ENCODE peak calls at places on chromosomes 11 and 22, in six cellular contexts. Y is Daoy; B is AG04449; Z is choroid plexus epithelial cell; K is stimulated activated CD4-positive, alpha-beta T cell treated with anti-CD3 and anti-CD28 coated beads, Interleukin-1b, Interleukin-23, amount 100 ng/mL, for 4 hours; D is ELF-1. T is an unnamed sample.

GRCh38 chr11:78878631-78879030 is 304.0 kb upstream of the NARS2 start:
- DNase-seq in Z (no peak), Y (no peak), K (no peak), D (no peak), B (no peak), T (no peak)

GRCh38 chr11:86068138-86068861 is 584 bp downstream of the PICALM start:
- DNase-seq in Y (peak), K (peak), Z (no peak), B (no peak), D (peak), T (peak)

GRCh38 chr22:46923394-46923793 is 160.9 kb downstream of the TBC1D22A start:
- DNase-seq in Y (no peak), K (no peak), Z (no peak), D (no peak), B (no peak), T (no peak)

GRCh38 chr11:74000770-74001169 is 8.1 kb downstream of the UCP3 start:
- DNase-seq in Y (no peak), B (no peak), K (no peak), Z (no peak), D (no peak), T (no peak)

GRCh38 chr11:17734986-17735822 is 623 bp downstream of the KCNC1 start:
- DNase-seq in D (peak), Z (peak), B (no peak), Y (peak), K (no peak), T (peak)

GRCh38 chr11:128465531-128465930 is 121.8 kb downstream of the ETS1 start:
- DNase-seq in D (no peak), Z (no peak), K (no peak), Y (no peak), B (no peak), T (no peak)

GRCh38 chr11:1469911-1470680 is 16.5 kb downstream of the MOB2 start:
- DNase-seq in Z (no peak), K (no peak), Y (no peak), D (no peak), B (no peak), T (no peak)

GRCh38 chr22:49247194-49247924 is 580.3 kb downstream of the BRD1 start:
- DNase-seq in B (no peak), Y (no peak), Z (no peak), K (no peak), D (no peak), T (no peak)

GRCh38 chr11:109971184-109971523 is 122.0 kb upstream of the ZC3H12C start:
- DNase-seq in Y (peak), D (no peak), Z (peak), B (peak), K (no peak), T (peak)

GRCh38 chr11:101113540-101113939 is 16.1 kb downstream of the PGR start:
- DNase-seq in B (no peak), K (no peak), Y (no peak), D (no peak), Z (no peak), T (no peak)

GRCh38 chr22:28172948-28173360 is 253.9 kb upstream of the PITPNB start:
- DNase-seq in K (no peak), B (no peak), D (no peak), Z (no peak), Y (no peak), T (peak)

GRCh38 chr22:22198751-22199150 is 45.8 kb upstream of the VPREB1 start:
- DNase-seq in K (no peak), Z (no peak), Y (no peak), D (no peak), B (no peak), T (no peak)

GRCh38 chr11:93330446-93330984 is at the start of gene DEUP1:
- DNase-seq in Z (peak), D (peak), K (no peak), B (no peak), Y (no peak), T (no peak)

GRCh38 chr11:117883063-117883462 is 6.6 kb upstream of the FXYD6 start:
- DNase-seq in B (no peak), Y (no peak), Z (no peak), K (no peak), D (no peak), T (no peak)

GRCh38 chr11:75383246-75383645 is 16.1 kb upstream of the RPS3 start:
- DNase-seq in Z (no peak), D (peak), B (no peak), K (no peak), Y (no peak), T (no peak)

GRCh38 chr11:86988351-86988881 is 33.2 kb upstream of the FZD4 start:
- DNase-seq in K (no peak), Y (no peak), Z (no peak), B (no peak), D (no peak), T (no peak)

GRCh38 chr22:27138471-27138870 is 481.1 kb downstream of the MIAT start:
- DNase-seq in Z (no peak), D (no peak), B (no peak), Y (no peak), K (no peak), T (no peak)

GRCh38 chr11:90747057-90747456 is 524.2 kb upstream of the CHORDC1 start:
- DNase-seq in B (no peak), Z (peak), Y (no peak), K (no peak), D (no peak), T (no peak)

GRCh38 chr11:73983764-73984543 is 1.3 kb upstream of the UCP2 start:
- DNase-seq in D (no peak), Z (no peak), B (no peak), Y (no peak), K (no peak), T (no peak)

GRCh38 chr11:131204984-131205383 is 165.4 kb upstream of the NTM start:
- DNase-seq in D (no peak), Z (no peak), Y (no peak), B (no peak), K (no peak), T (no peak)

GRCh38 chr11:115489466-115489865 is 14.7 kb downstream of the CADM1 start:
- DNase-seq in D (no peak), Y (no peak), K (no peak), B (no peak), Z (no peak), T (no peak)

GRCh38 chr11:65498042-65498726 is 661 bp upstream of the MALAT1 start:
- DNase-seq in K (peak), Y (peak), B (no peak), Z (peak), D (peak), T (peak)

GRCh38 chr11:103870821-103871309 is 165.6 kb upstream of the DDI1 start:
- DNase-seq in D (no peak), Z (peak), K (no peak), B (no peak), Y (no peak), T (no peak)

GRCh38 chr22:21026783-21027692 is 5.3 kb downstream of the SLC7A4 start:
- DNase-seq in Z (peak), Y (no peak), B (no peak), D (no peak), K (no peak), T (peak)

GRCh38 chr11:71240865-71241691 is 11.3 kb downstream of the SHANK2 start:
- DNase-seq in Y (peak), B (peak), Z (peak), K (no peak), D (peak), T (peak)

GRCh38 chr22:31618057-31618456 is 44.0 kb downstream of the PISD start:
- DNase-seq in Z (no peak), Y (no peak), K (no peak), B (no peak), D (no peak), T (no peak)

GRCh38 chr22:39524753-39525657 is 4.6 kb downstream of the ATF4 start:
- DNase-seq in K (no peak), Y (no peak), D (peak), Z (no peak), B (no peak), T (no peak)

GRCh38 chr11:128021304-128022006 is 565.9 kb downstream of the ETS1 start:
- DNase-seq in D (peak), B (no peak), Y (peak), Z (peak), K (no peak), T (peak)

GRCh38 chr11:100706179-100706578 is 19.1 kb downstream of the ARHGAP42 start:
- DNase-seq in D (no peak), Y (no peak), B (no peak), Z (no peak), K (no peak), T (no peak)

GRCh38 chr22:42074153-42074750 is at the start of gene PHETA2:
- DNase-seq in K (peak), Z (peak), Y (peak), B (no peak), D (peak), T (peak)

GRCh38 chr11:3127706-3128355 is 37.3 kb downstream of the OSBPL5 start:
- DNase-seq in D (no peak), B (no peak), K (no peak), Z (no peak), Y (no peak), T (no peak)

GRCh38 chr11:99371257-99371656 is 350.5 kb downstream of the CNTN5 start:
- DNase-seq in D (no peak), B (no peak), Z (peak), Y (no peak), K (no peak), T (no peak)

GRCh38 chr11:1036303-1036923 is at the start of gene MUC6:
- DNase-seq in B (no peak), D (no peak), K (no peak), Y (no peak), Z (no peak), T (no peak)

T was measured in RPMI7951.